ENCODE peak calls at places on chromosomes 13 and 19, in six cellular contexts. One of them, this sample, is unnamed.

GRCh38 chr13:42486711-42487198 is 87.2 kb upstream of the TNFSF11 start:
- DNase-seq in K562: no peak
- DNase-seq in WTC11: no peak
- DNase-seq in HepG2: no peak
- DNase-seq in GM12878: no peak
- DNase-seq in GM23338: no peak
- DNase-seq in this sample: no peak

GRCh38 chr19:37999309-38000213 is 92.6 kb downstream of the SIPA1L3 start:
- DNase-seq in K562: no peak
- DNase-seq in WTC11: no peak
- DNase-seq in HepG2: no peak
- DNase-seq in GM12878: no peak
- DNase-seq in GM23338: no peak
- DNase-seq in this sample: no peak

GRCh38 chr13:52669677-52670076 is 17.0 kb downstream of the SUGT1 start:
- DNase-seq in K562: no peak
- DNase-seq in WTC11: no peak
- DNase-seq in HepG2: no peak
- DNase-seq in GM12878: no peak
- DNase-seq in GM23338: no peak
- DNase-seq in this sample: no peak

GRCh38 chr13:43981091-43981490 is 101.4 kb downstream of the LACC1 start:
- DNase-seq in K562: no peak
- DNase-seq in WTC11: peak
- DNase-seq in HepG2: peak
- DNase-seq in GM12878: no peak
- DNase-seq in GM23338: peak
- DNase-seq in this sample: peak

GRCh38 chr13:50123862-50124535 is 108.8 kb downstream of the KCNRG start:
- DNase-seq in K562: no peak
- DNase-seq in WTC11: peak
- DNase-seq in HepG2: peak
- DNase-seq in GM12878: no peak
- DNase-seq in GM23338: peak
- DNase-seq in this sample: peak

GRCh38 chr13:113835461-113836274 is 28.2 kb downstream of the GAS6 start:
- DNase-seq in K562: no peak
- DNase-seq in WTC11: no peak
- DNase-seq in HepG2: no peak
- DNase-seq in GM12878: no peak
- DNase-seq in GM23338: no peak
- DNase-seq in this sample: no peak

GRCh38 chr19:50510700-50511068 is 307 bp downstream of the JOSD2 start:
- DNase-seq in K562: no peak
- DNase-seq in WTC11: no peak
- DNase-seq in HepG2: no peak
- DNase-seq in GM12878: no peak
- DNase-seq in GM23338: peak
- DNase-seq in this sample: no peak

GRCh38 chr19:53977991-53978731 is 13.3 kb upstream of the CACNG6 start:
- DNase-seq in K562: peak
- DNase-seq in WTC11: peak
- DNase-seq in HepG2: no peak
- DNase-seq in GM12878: no peak
- DNase-seq in GM23338: peak
- DNase-seq in this sample: peak

GRCh38 chr13:96785986-96786385 is 208.3 kb downstream of the OXGR1 start:
- DNase-seq in K562: no peak
- DNase-seq in WTC11: no peak
- DNase-seq in HepG2: no peak
- DNase-seq in GM12878: no peak
- DNase-seq in GM23338: no peak
- DNase-seq in this sample: no peak

GRCh38 chr13:96781141-96781540 is 213.1 kb downstream of the OXGR1 start:
- DNase-seq in K562: no peak
- DNase-seq in WTC11: no peak
- DNase-seq in HepG2: no peak
- DNase-seq in GM12878: no peak
- DNase-seq in GM23338: no peak
- DNase-seq in this sample: no peak

GRCh38 chr13:96780105-96780504 is 214.2 kb downstream of the OXGR1 start:
- DNase-seq in K562: no peak
- DNase-seq in WTC11: no peak
- DNase-seq in HepG2: no peak
- DNase-seq in GM12878: no peak
- DNase-seq in GM23338: no peak
- DNase-seq in this sample: no peak

GRCh38 chr13:96779691-96780090 is 214.6 kb downstream of the OXGR1 start:
- DNase-seq in K562: no peak
- DNase-seq in WTC11: no peak
- DNase-seq in HepG2: no peak
- DNase-seq in GM12878: no peak
- DNase-seq in GM23338: no peak
- DNase-seq in this sample: no peak

DNA sequence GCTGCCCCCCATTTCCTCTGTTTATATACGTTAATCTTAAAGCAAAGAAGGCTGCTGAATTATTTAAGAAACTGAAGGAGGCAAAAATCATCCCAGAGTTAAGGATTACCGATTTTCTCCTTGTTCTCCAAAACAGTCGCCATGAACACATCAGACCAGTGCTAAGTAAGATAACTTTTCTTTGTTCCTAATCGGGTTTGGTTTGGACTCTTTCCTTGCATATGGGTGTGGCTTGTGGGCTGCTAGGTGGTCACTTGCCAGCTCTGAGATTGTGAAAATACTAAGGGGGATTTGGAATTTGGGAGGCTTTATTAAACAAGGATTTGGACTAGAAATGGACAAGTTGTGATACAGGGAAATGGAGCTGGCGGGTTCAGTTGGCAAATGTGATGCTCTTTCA is 212.1 kb downstream of the OXGR1 start:
- DNase-seq in K562: no peak
- DNase-seq in WTC11: no peak
- DNase-seq in HepG2: no peak
- DNase-seq in GM12878: no peak
- DNase-seq in GM23338: no peak
- DNase-seq in this sample: no peak
- TF ChIP-seq CREB1 in K562: no peak
- TF ChIP-seq CREB1 in WTC11: no peak
- TF ChIP-seq CREB1 in HepG2: no peak
- TF ChIP-seq CREB1 in GM12878: no peak
- TF ChIP-seq CREB1 in GM23338: no peak
- TF ChIP-seq CREB1 in this sample: no peak

GRCh38 chr13:91399189-91400093 is 1.0 kb downstream of the GPC5 start:
- DNase-seq in K562: no peak
- DNase-seq in WTC11: peak
- DNase-seq in HepG2: no peak
- DNase-seq in GM12878: no peak
- DNase-seq in GM23338: peak
- DNase-seq in this sample: no peak
- TF ChIP-seq CREB1 in K562: no peak
- TF ChIP-seq CREB1 in WTC11: no peak
- TF ChIP-seq CREB1 in HepG2: no peak
- TF ChIP-seq CREB1 in GM12878: no peak
- TF ChIP-seq CREB1 in GM23338: no peak
- TF ChIP-seq CREB1 in this sample: no peak

GRCh38 chr13:24071423-24072075 is 89.0 kb upstream of the SPATA13 start:
- DNase-seq in K562: no peak
- DNase-seq in WTC11: no peak
- DNase-seq in HepG2: no peak
- DNase-seq in GM12878: no peak
- DNase-seq in GM23338: no peak
- DNase-seq in this sample: no peak
- TF ChIP-seq CREB1 in K562: no peak
- TF ChIP-seq CREB1 in WTC11: no peak
- TF ChIP-seq CREB1 in HepG2: no peak
- TF ChIP-seq CREB1 in GM12878: no peak
- TF ChIP-seq CREB1 in GM23338: no peak
- TF ChIP-seq CREB1 in this sample: no peak

GRCh38 chr19:35544110-35544802 is 1.2 kb upstream of the TMEM147 start:
- DNase-seq in K562: no peak
- DNase-seq in WTC11: no peak
- DNase-seq in HepG2: no peak
- DNase-seq in GM12878: no peak
- DNase-seq in GM23338: no peak
- DNase-seq in this sample: no peak

GRCh38 chr19:35542209-35542608 is 3.2 kb upstream of the TMEM147 start:
- DNase-seq in K562: no peak
- DNase-seq in WTC11: no peak
- DNase-seq in HepG2: no peak
- DNase-seq in GM12878: no peak
- DNase-seq in GM23338: no peak
- DNase-seq in this sample: no peak

GRCh38 chr19:35545001-35545854 is at the start of gene TMEM147:
- DNase-seq in K562: peak
- DNase-seq in WTC11: peak
- DNase-seq in HepG2: peak
- DNase-seq in GM12878: no peak
- DNase-seq in GM23338: peak
- DNase-seq in this sample: peak

GRCh38 chr19:35545855-35546381 is 492 bp downstream of the TMEM147 start:
- DNase-seq in K562: peak
- DNase-seq in WTC11: peak
- DNase-seq in HepG2: no peak
- DNase-seq in GM12878: peak
- DNase-seq in GM23338: peak
- DNase-seq in this sample: no peak

DNA sequence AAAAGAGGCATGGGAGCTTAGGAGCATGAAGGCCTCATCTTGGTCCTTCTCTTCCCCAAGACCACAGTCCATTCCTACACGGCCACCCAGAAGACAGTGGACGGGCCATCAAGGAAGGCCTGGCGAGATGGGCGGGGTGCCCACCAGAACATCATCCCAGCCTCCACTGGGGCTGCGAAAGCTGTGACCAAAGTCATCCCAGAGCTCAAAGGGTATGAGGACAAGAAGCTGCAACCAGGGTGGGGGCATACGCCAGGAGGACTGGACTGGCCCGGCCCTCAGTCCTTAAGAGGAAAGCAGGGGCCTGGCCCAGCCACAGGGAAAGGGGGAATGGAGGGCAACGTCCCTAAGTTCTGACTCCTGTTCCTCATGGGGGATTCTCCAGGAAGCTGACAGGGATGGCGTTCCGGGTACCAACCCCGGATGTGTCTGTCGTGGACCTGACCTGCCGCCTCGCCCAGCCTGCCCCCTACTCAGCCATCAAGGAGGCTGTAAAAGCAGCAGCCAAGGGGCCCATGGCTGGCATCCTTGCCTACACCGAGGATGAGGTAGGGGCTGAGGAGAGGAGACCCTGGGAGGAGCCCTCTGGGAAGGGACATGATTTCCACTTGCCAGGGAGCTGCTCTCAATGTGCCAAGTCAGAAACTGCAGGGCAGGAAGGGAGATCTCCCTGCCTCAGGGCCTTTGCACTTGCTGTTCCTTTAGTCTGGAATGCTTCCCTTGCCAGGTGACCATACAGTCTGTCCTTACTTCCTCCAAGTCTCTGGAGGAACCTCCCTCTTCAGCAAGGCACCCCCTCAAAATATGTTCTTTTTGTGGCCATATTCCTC is 1.9 kb upstream of the TMEM147 start:
- DNase-seq in K562: no peak
- DNase-seq in WTC11: no peak
- DNase-seq in HepG2: no peak
- DNase-seq in GM12878: no peak
- DNase-seq in GM23338: no peak
- DNase-seq in this sample: no peak
- TF ChIP-seq CREB1 in K562: no peak
- TF ChIP-seq CREB1 in WTC11: no peak
- TF ChIP-seq CREB1 in HepG2: no peak
- TF ChIP-seq CREB1 in GM12878: no peak
- TF ChIP-seq CREB1 in GM23338: no peak
- TF ChIP-seq CREB1 in this sample: no peak

DNA sequence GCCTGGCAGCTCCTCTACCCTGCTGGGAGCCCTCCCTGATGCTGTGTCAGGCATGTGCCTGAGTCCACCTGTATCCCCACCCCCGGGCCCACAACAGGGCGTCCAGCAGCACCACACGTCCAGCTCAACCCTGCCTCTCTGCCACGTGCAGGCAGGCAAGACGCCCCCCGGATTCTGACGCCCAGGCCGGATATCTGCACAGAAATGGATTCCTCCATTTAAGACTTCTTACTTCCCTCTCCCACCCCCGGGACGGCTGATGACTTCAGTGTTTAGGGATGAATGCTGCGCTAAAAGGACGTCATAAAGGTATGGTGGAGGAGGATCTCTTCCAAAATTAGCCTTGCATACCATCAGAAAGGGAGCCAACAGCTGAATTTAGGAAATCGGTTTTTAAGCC is 10.2 kb downstream of the PEPD start:
- DNase-seq in K562: no peak
- DNase-seq in WTC11: no peak
- DNase-seq in HepG2: no peak
- DNase-seq in GM12878: no peak
- DNase-seq in GM23338: no peak
- DNase-seq in this sample: no peak
- TF ChIP-seq CREB1 in K562: no peak
- TF ChIP-seq CREB1 in WTC11: no peak
- TF ChIP-seq CREB1 in HepG2: no peak
- TF ChIP-seq CREB1 in GM12878: no peak
- TF ChIP-seq CREB1 in GM23338: no peak
- TF ChIP-seq CREB1 in this sample: no peak

GRCh38 chr19:44653977-44654784 is 10.5 kb downstream of the PVR start:
- DNase-seq in K562: peak
- DNase-seq in WTC11: peak
- DNase-seq in HepG2: peak
- DNase-seq in GM12878: peak
- DNase-seq in GM23338: peak
- DNase-seq in this sample: peak
- TF ChIP-seq CREB1 in K562: no peak
- TF ChIP-seq CREB1 in WTC11: no peak
- TF ChIP-seq CREB1 in HepG2: no peak
- TF ChIP-seq CREB1 in GM12878: no peak
- TF ChIP-seq CREB1 in GM23338: no peak
- TF ChIP-seq CREB1 in this sample: no peak

This sample was measured in H1.